ENCODE peak calls at places on chromosomes 5 and 9, in eight cellular contexts. K is bronchial epithelial cell; R is fibroblast of mammary gland; B is fibroblast of the aortic adventitia; C is nephron progenitor cell; I is AG04449; U is CD8-positive, alpha-beta T cell; O is GM20000. J is an unnamed sample.
A peak's percentile ranks its signal among the peaks of the same experiment; 100 is the strongest.

GRCh38 chr9:122900791-122901190 is 4.4 kb downstream of the RC3H2 start:
- DNase-seq in K (peak; percentile 46), R (peak; percentile 47), B (peak; percentile 39), C (no peak), I (no peak), U (no peak), O (peak; percentile 45), J (no peak)

GRCh38 chr5:141528401-141528984 is 39.6 kb downstream of the PCDHGC5 start:
- DNase-seq in K (peak; percentile 21), R (peak; percentile 79), B (peak; percentile 79), C (no peak), I (no peak), U (no peak), O (no peak), J (no peak)

GRCh38 chr5:41057231-41057630 is 13.9 kb downstream of the MROH2B start:
- DNase-seq in K (no peak), R (no peak), B (no peak), C (no peak), I (no peak), U (no peak), O (no peak), J (no peak)

GRCh38 chr5:73443725-73444498 is 4.7 kb downstream of the FOXD1 start:
- DNase-seq in K (no peak), R (no peak), B (no peak), C (peak; percentile 52), I (no peak), U (no peak), O (no peak), J (no peak)

GRCh38 chr5:152170350-152170749 is 234.7 kb downstream of the NMUR2 start:
- DNase-seq in K (no peak), R (no peak), B (no peak), C (peak; percentile 53), I (no peak), U (no peak), O (no peak), J (no peak)

GRCh38 chr5:95730730-95731570 is at the start of gene RHOBTB3:
- DNase-seq in K (peak; percentile 69), R (peak; percentile 89), B (peak; percentile 94), C (peak; percentile 87), I (peak; percentile 60), U (peak; percentile 44), O (peak; percentile 73), J (peak; percentile 52)

GRCh38 chr5:120613729-120614128 is 149.6 kb downstream of the PRR16 start:
- DNase-seq in K (peak; percentile 33), R (peak; percentile 25), B (no peak), C (no peak), I (no peak), U (no peak), O (no peak), J (no peak)

GRCh38 chr5:35274839-35275509 is 44.7 kb upstream of the PRLR start:
- DNase-seq in K (no peak), R (peak; percentile 3), B (no peak), C (no peak), I (no peak), U (no peak), O (no peak), J (no peak)

GRCh38 chr5:163565931-163566608 is 60.7 kb downstream of the MAT2B start:
- DNase-seq in K (peak; percentile 20), R (no peak), B (peak; percentile 30), C (peak; percentile 43), I (no peak), U (peak; percentile 28), O (no peak), J (peak; percentile 18)

GRCh38 chr9:110180713-110181434 is 27.1 kb downstream of the C9orf152 start:
- DNase-seq in K (peak; percentile 77), R (peak; percentile 90), B (peak; percentile 90), C (no peak), I (peak; percentile 14), U (no peak), O (no peak), J (no peak)

GRCh38 chr5:77775773-77776605 is at the start of gene TBCA:
- DNase-seq in K (peak; percentile 73), R (peak; percentile 89), B (peak; percentile 92), C (peak; percentile 89), I (peak; percentile 24), U (peak; percentile 93), O (peak; percentile 92), J (peak; percentile 96)

DNA sequence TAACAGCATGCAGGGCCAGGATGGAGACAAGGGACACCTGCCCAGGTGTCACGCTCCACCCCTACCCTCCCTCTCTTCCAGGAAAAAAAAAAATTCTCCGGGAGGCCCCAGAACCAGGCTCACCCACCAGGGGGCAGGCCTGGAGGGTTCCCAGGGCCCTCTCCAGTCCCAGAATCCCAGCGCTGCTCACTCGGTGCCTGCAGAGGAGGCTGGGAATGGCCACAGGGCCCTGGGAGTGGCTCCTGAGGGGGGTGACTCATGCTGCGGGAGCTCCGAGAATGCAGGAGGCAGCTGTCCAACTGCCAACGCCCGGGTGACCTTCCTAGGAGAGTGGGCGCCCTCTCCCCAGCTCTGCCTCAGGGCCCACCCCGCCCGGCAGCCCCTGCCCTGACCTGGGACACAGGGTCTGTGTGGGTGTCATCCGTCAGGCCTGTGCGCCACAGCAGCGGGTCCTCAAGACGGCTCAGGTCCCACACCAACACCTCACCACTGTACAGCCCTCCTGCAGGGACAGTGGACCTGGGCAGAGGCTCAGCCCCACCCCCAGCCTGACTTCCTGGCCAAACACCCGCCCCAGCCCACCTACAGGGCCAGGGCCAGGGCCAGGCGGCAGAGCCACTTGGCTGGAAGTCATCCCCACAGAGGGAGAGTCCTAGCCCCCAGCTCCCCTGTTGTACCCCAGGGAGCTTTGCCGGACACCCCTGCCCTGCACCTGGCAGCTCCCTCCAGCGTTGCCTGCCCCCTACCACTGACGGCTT is 21.2 kb downstream of the DYNC2I2 start:
- DNase-seq in K (peak; percentile 93), R (peak; percentile 94), B (peak; percentile 96), C (peak; percentile 68), I (peak; percentile 70), U (no peak), O (no peak), J (no peak)
- TF ChIP-seq CTCF in K (peak; percentile 87), R (peak; percentile 83), B (peak; percentile 85), C (peak; percentile 60), I (peak; percentile 88), U (no peak), O (no peak), J (no peak)

GRCh38 chr5:62627121-62627520 is 48.5 kb downstream of the LRRC70 start:
- DNase-seq in K (no peak), R (no peak), B (no peak), C (no peak), I (no peak), U (no peak), O (no peak), J (no peak)

GRCh38 chr5:62627901-62628300 is 49.3 kb downstream of the LRRC70 start:
- DNase-seq in K (no peak), R (no peak), B (no peak), C (no peak), I (no peak), U (no peak), O (no peak), J (no peak)

GRCh38 chr5:62633243-62633642 is 54.6 kb downstream of the LRRC70 start:
- DNase-seq in K (no peak), R (no peak), B (no peak), C (no peak), I (no peak), U (no peak), O (no peak), J (no peak)

GRCh38 chr5:62626534-62626933 is 47.9 kb downstream of the LRRC70 start:
- DNase-seq in K (no peak), R (no peak), B (no peak), C (no peak), I (no peak), U (no peak), O (no peak), J (no peak)

DNA sequence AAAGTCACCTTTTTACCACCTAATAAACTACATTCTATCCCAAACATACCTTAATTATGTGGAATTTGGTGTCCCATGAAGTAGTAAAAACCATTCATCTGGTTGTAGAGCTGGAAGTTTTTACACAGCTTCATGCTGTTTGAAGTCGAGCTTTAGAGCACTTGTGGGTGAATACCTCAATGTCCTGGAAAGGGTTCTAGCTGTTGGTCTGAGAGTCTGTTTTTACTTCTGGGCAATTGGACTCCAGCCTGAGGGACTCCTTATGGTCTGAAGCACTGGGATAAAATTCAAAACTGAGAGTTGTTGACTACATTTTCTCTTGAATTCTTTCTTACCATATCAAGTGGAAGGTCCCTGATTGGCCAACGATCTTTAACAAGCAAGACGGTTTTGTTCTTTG is 53.6 kb downstream of the LRRC70 start:
- DNase-seq in K (no peak), R (no peak), B (peak; percentile 37), C (no peak), I (no peak), U (no peak), O (no peak), J (no peak)
- TF ChIP-seq CTCF in K (no peak), R (no peak), B (no peak), C (no peak), I (no peak), U (no peak), O (no peak), J (no peak)

DNA sequence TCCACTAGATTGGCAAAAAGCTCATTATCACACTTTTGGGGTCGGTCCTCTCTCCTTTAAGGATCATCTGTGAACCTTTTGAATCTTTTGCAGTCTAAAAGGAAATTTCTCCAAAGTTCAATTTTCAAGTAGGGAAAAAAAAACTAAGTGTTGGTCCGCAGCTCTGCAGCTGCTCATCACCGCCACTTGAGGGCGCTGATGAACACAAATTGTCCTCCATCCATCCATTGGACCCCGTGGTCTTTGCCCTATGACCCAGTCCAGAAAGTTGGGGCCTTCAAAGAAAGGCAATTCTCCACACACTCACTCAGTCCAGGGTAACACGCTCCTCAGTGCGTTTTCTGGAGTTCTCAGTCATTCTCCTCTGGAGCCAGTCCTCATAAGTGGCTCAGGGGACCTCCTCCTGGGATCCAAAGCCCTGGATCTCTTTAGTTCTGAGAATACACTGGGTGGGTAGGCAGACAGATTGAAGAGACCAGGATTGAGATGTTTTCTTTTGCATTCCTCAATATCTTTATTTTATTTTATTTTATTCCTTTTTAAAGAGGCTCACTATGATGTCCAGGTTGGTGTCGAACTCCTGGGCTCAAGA is 63.6 kb upstream of the SLC28A3 start:
- DNase-seq in K (peak; percentile 12), R (peak; percentile 3), B (no peak), C (peak; percentile 17), I (no peak), U (no peak), O (peak; percentile 75), J (no peak)
- TF ChIP-seq CTCF in K (peak; percentile 76), R (peak; percentile 49), B (peak; percentile 34), C (peak; percentile 64), I (peak; percentile 24), U (no peak), O (peak; percentile 54), J (no peak)

DNA sequence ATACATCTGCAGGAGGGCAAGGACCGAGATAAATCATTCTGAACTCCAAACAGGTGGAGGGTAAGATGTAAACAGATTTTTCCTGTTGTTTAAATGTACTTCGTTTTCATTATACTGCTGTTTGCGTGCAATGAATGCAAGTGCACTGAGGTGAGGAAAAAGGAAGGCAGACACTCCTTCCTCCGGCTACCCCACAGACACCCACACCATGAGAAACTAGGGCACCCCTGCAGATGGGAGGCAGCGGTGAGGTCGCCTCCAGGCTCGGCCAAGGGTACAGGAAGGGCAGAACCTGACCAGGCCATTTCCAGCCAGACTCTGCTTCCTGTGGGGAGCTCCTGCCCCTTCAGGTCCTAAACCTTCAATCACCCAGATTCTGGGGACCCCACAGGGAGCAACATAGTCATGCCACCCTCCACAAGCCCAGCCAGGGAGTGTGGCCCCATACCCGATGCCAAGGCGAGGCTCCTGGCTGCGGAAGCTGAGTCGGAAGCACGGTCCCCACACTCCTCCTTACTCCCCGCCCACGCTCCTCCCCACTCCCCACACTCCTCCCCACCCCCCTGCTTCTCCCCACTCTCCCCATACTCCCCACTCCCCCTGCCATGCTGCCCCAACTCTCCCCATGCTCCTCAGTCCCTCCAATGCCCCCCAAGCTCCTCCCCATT is 37.1 kb downstream of the VAV2 start:
- DNase-seq in K (no peak), R (no peak), B (no peak), C (peak; percentile 4), I (no peak), U (peak; percentile 23), O (no peak), J (no peak)
- TF ChIP-seq CTCF in K (no peak), R (no peak), B (no peak), C (no peak), I (no peak), U (no peak), O (no peak), J (no peak)

J was measured in activated B cell treated with CpG ODN at 0.5 μM for 24 hours.